ENCODE peak calls at places on chromosome 17, in six cellular contexts. U is OCI-LY7, C is PC-3, G is GM23248, E is hepatocyte, J is MM.1S. T is an unnamed sample.

GRCh38 chr17:41972571-41973411 is 6.2 kb downstream of the CNP start:
- DNase-seq in U (no peak), C (peak), J (no peak), G (no peak), E (no peak), T (no peak)

GRCh38 chr17:79631640-79632431 is 21.0 kb upstream of the RBFOX3 start:
- DNase-seq in C (no peak), U (no peak), J (no peak), E (no peak), G (no peak), T (no peak)

GRCh38 chr17:79950306-79950705 is 85.4 kb downstream of the TBC1D16 start:
- DNase-seq in C (no peak), E (peak), J (no peak), U (no peak), G (no peak), T (peak)

GRCh38 chr17:65530985-65531507 is 30.4 kb downstream of the AXIN2 start:
- DNase-seq in J (no peak), C (no peak), E (no peak), G (peak), U (no peak), T (peak)

GRCh38 chr17:794876-795275 is 12.7 kb downstream of the MRM3 start:
- DNase-seq in E (peak), G (peak), U (peak), J (peak), C (peak), T (peak)

GRCh38 chr17:9079461-9080103 is 58.3 kb downstream of the NTN1 start:
- DNase-seq in E (no peak), J (no peak), G (no peak), C (no peak), U (peak), T (no peak)

GRCh38 chr17:30091166-30091670 is 25.4 kb upstream of the NSRP1 start:
- DNase-seq in G (peak), E (no peak), J (no peak), C (no peak), U (no peak), T (peak)

GRCh38 chr17:72030067-72030899 is 90.5 kb upstream of the SOX9 start:
- DNase-seq in U (peak), G (peak), E (peak), J (peak), C (peak), T (peak)

GRCh38 chr17:7579001-7579838 is at the start of gene CD68:
- DNase-seq in G (peak), E (peak), C (peak), U (peak), J (peak), T (no peak)

GRCh38 chr17:71655542-71655941 is 465.3 kb upstream of the SOX9 start:
- DNase-seq in J (no peak), G (no peak), E (no peak), U (no peak), C (no peak), T (no peak)

GRCh38 chr17:41962768-41963434 is 3.7 kb upstream of the CNP start:
- DNase-seq in G (peak), J (peak), C (peak), E (peak), U (peak), T (peak)

GRCh38 chr17:28717578-28718316 is at the start of gene RAB34:
- DNase-seq in U (no peak), G (peak), E (peak), J (no peak), C (peak), T (peak)

GRCh38 chr17:28959471-28959871 is 8.2 kb upstream of the PHF12 start:
- DNase-seq in J (no peak), E (no peak), G (no peak), U (no peak), C (no peak), T (no peak)

GRCh38 chr17:6072157-6072556 is 2.0 kb downstream of the WSCD1 start:
- DNase-seq in E (no peak), J (no peak), U (no peak), G (peak), C (peak), T (no peak)

GRCh38 chr17:15782809-15783208 is 50.7 kb downstream of the TBC1D26 start:
- DNase-seq in C (no peak), E (no peak), U (no peak), J (no peak), G (peak), T (no peak)

GRCh38 chr17:31314788-31315105 is 893 bp upstream of the EVI2B start:
- DNase-seq in E (no peak), J (peak), C (no peak), U (no peak), G (no peak), T (no peak)

GRCh38 chr17:2053380-2054261 is 1.3 kb upstream of the HIC1 start:
- DNase-seq in G (peak), C (peak), J (peak), E (peak), U (peak), T (peak)

GRCh38 chr17:39867084-39867890 is 715 bp upstream of the ZPBP2 start:
- DNase-seq in J (peak), G (no peak), E (no peak), C (no peak), U (no peak), T (no peak)

GRCh38 chr17:7626956-7627249 is 718 bp downstream of the SAT2 start:
- DNase-seq in G (peak), U (no peak), J (no peak), C (no peak), E (no peak), T (no peak)

GRCh38 chr17:81891303-81891552 is 158 bp downstream of the ALYREF start:
- DNase-seq in C (no peak), E (no peak), J (no peak), G (no peak), U (no peak), T (no peak)

GRCh38 chr17:81889602-81890001 is 1.8 kb downstream of the ALYREF start:
- DNase-seq in J (no peak), E (peak), C (no peak), U (no peak), G (no peak), T (no peak)

GRCh38 chr17:81890447-81891302 is 711 bp downstream of the ALYREF start:
- DNase-seq in G (peak), E (peak), U (peak), J (peak), C (no peak), T (peak)

GRCh38 chr17:81888105-81888987 is 3.0 kb downstream of the ALYREF start:
- DNase-seq in U (no peak), J (no peak), G (no peak), E (no peak), C (no peak), T (no peak)

GRCh38 chr17:81888988-81889595 is 2.3 kb downstream of the ALYREF start:
- DNase-seq in E (peak), C (no peak), U (no peak), J (no peak), G (no peak), T (no peak)
- H3K4me2 ChIP-seq in E (no peak), C (peak), U (peak), J (peak), G (no peak), T (no peak)

GRCh38 chr17:75315541-75316243 is 26.5 kb upstream of the SLC25A19 start:
- DNase-seq in C (no peak), E (no peak), U (no peak), G (peak), J (no peak), T (no peak)
- TF ChIP-seq EZH2phosphoT487 in C (no peak), E (no peak), U (no peak), G (no peak), J (no peak), T (no peak)

GRCh38 chr17:37787055-37787720 is 42.3 kb upstream of the HNF1B start:
- DNase-seq in G (peak), E (peak), C (no peak), U (no peak), J (no peak), T (no peak)
- H3K4me2 ChIP-seq in G (no peak), E (peak), C (no peak), U (no peak), J (no peak), T (no peak)

GRCh38 chr17:16976686-16977550 is 5.0 kb upstream of the TNFRSF13B start:
- DNase-seq in C (no peak), E (no peak), J (no peak), U (no peak), G (no peak), T (no peak)

GRCh38 chr17:16975266-16975651 is 3.3 kb upstream of the TNFRSF13B start:
- DNase-seq in E (no peak), J (peak), C (no peak), U (peak), G (no peak), T (no peak)

GRCh38 chr17:16973760-16974540 is 2.0 kb upstream of the TNFRSF13B start:
- DNase-seq in C (no peak), U (peak), E (no peak), G (no peak), J (peak), T (no peak)

GRCh38 chr17:16975744-16976625 is 4.1 kb upstream of the TNFRSF13B start:
- DNase-seq in C (peak), G (peak), E (no peak), J (peak), U (peak), T (no peak)

GRCh38 chr17:16974569-16975265 is 2.8 kb upstream of the TNFRSF13B start:
- DNase-seq in G (no peak), J (peak), C (peak), U (no peak), E (no peak), T (no peak)
- TF ChIP-seq EZH2phosphoT487 in G (no peak), J (no peak), C (no peak), U (no peak), E (no peak), T (no peak)

DNA sequence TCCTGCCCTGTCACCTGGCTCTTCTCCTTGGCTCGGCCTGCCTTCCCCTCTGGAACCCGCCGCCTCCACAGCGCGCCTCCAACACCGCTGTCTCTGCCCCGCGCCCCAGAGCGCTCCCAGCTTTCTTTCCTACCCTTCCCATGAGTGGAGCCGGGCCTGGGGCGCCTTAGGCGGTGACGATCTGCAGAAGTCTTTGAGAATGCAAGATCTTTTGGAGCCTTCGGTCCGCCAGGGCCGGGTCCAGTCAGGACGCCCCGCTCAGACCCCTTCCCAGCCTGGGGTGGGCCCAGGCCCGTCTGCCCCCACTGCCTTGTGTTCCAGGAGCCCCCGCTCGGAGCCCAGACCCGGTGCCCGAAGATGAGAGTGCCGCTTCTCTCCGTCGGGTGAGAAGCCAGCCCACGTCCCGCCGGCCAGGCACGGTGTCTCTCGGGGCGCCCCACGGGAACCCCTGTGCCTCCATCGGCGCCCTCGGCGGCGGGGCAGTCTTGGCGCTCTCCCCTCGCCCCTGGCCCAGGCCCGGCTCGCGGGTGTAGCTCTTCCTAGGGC is 40.0 kb downstream of the MRM1 start:
- DNase-seq in G (no peak), U (no peak), E (no peak), C (no peak), J (no peak), T (peak)
- H3K4me2 ChIP-seq in G (peak), U (no peak), E (peak), C (no peak), J (no peak), T (peak)

GRCh38 chr17:77462101-77462500 is 321.3 kb downstream of the SEC14L1 start:
- DNase-seq in C (no peak), J (no peak), G (no peak), U (peak), E (no peak), T (no peak)
- TF ChIP-seq EZH2phosphoT487 in C (no peak), J (no peak), G (no peak), U (no peak), E (no peak), T (no peak)

DNA sequence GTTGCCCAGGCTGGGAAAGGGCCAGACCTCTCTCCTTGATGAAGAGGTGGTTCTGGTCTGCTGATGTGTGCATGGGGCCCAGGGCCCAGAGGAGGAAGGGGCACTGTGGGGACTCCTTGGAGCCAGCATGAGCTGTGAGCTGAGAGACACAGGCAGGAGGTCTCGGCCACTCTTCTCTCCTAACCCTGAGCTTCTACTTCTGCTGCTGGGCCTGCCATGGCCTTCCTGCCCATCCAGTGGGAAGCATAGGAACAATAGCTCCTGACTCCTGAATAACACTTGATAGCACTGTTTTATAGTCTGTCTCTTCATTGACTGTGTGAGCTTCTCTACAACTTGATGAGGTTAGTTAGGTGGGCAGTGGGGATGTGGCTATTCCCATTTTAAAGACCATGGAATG is 181.1 kb downstream of the UTP18 start:
- DNase-seq in U (no peak), G (no peak), C (no peak), E (no peak), J (no peak), T (no peak)
- H3K4me2 ChIP-seq in U (no peak), G (no peak), C (no peak), E (no peak), J (no peak), T (no peak)

DNA sequence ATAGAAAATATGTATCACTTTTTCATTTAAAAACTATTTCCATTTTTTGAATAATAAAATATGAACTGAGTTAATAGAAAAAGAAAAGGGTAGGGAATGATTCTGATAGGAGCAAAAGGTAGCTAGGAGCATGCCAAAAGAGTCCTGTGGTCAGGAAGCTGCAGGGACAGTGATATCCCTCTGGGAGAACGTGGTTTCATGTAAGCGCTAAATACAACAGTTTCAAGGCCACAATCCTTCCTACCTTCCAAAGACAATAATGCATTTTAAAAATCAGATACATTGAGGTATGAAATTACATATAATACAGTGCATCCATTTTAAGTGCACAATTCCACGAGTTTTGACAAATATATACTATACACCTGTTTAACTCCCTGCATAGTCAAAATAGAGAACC is 55.8 kb downstream of the CCDC182 start:
- DNase-seq in C (no peak), E (no peak), J (no peak), U (no peak), G (no peak), T (no peak)
- TF ChIP-seq EZH2phosphoT487 in C (no peak), E (no peak), J (no peak), U (no peak), G (no peak), T (no peak)

T was measured in neural progenitor cell.